ENCODE peak calls at places on chromosomes 4 and X, in seven cellular contexts. One of them, this sample, is unnamed.

GRCh38 chrX:21738950-21739287 is 19.0 kb downstream of the SMPX start:
- DNase-seq in head of caudate nucleus: no peak
- DNase-seq in AG09309: no peak
- DNase-seq in LoVo: no peak
- DNase-seq in AG08396: no peak
- DNase-seq in ascending aorta: no peak
- DNase-seq in activated CD4-positive, CD25-positive, alpha-beta regulatory T cell: no peak
- DNase-seq in this sample: no peak

GRCh38 chr4:26206981-26207380 is 113.8 kb upstream of the RBPJ start:
- DNase-seq in AG09309: no peak
- DNase-seq in LoVo: no peak
- DNase-seq in activated CD4-positive, CD25-positive, alpha-beta regulatory T cell: no peak
- DNase-seq in head of caudate nucleus: no peak
- DNase-seq in ascending aorta: no peak
- DNase-seq in AG08396: no peak
- DNase-seq in this sample: no peak

GRCh38 chr4:57679969-57680368 is 569.8 kb upstream of the IGFBP7 start:
- DNase-seq in LoVo: no peak
- DNase-seq in AG09309: no peak
- DNase-seq in head of caudate nucleus: no peak
- DNase-seq in AG08396: no peak
- DNase-seq in ascending aorta: no peak
- DNase-seq in activated CD4-positive, CD25-positive, alpha-beta regulatory T cell: no peak
- DNase-seq in this sample: no peak

GRCh38 chrX:5051831-5052491 is 1176.7 kb downstream of the NLGN4X start:
- DNase-seq in activated CD4-positive, CD25-positive, alpha-beta regulatory T cell: no peak
- DNase-seq in AG09309: no peak
- DNase-seq in ascending aorta: peak; percentile 93
- DNase-seq in AG08396: peak; percentile 0
- DNase-seq in LoVo: peak; percentile 23
- DNase-seq in head of caudate nucleus: peak; percentile 10
- DNase-seq in this sample: no peak

GRCh38 chr4:83364312-83364711 is 29.7 kb upstream of the HPSE start:
- DNase-seq in activated CD4-positive, CD25-positive, alpha-beta regulatory T cell: no peak
- DNase-seq in AG09309: no peak
- DNase-seq in ascending aorta: no peak
- DNase-seq in head of caudate nucleus: no peak
- DNase-seq in AG08396: no peak
- DNase-seq in LoVo: no peak
- DNase-seq in this sample: no peak

GRCh38 chr4:120616-121015 is 3.7 kb upstream of the ZNF718 start:
- DNase-seq in AG08396: no peak
- DNase-seq in AG09309: no peak
- DNase-seq in ascending aorta: no peak
- DNase-seq in head of caudate nucleus: no peak
- DNase-seq in activated CD4-positive, CD25-positive, alpha-beta regulatory T cell: no peak
- DNase-seq in LoVo: no peak
- DNase-seq in this sample: no peak

GRCh38 chr4:25096553-25097443 is 63.5 kb downstream of the SEPSECS start:
- DNase-seq in AG09309: no peak
- DNase-seq in LoVo: no peak
- DNase-seq in activated CD4-positive, CD25-positive, alpha-beta regulatory T cell: no peak
- DNase-seq in AG08396: no peak
- DNase-seq in ascending aorta: no peak
- DNase-seq in head of caudate nucleus: no peak
- DNase-seq in this sample: no peak

GRCh38 chr4:95446204-95446603 is 102.6 kb downstream of the UNC5C start:
- DNase-seq in ascending aorta: no peak
- DNase-seq in head of caudate nucleus: no peak
- DNase-seq in activated CD4-positive, CD25-positive, alpha-beta regulatory T cell: no peak
- DNase-seq in AG09309: no peak
- DNase-seq in LoVo: no peak
- DNase-seq in AG08396: no peak
- DNase-seq in this sample: no peak

GRCh38 chrX:71660562-71661416 is 6.6 kb upstream of the LOC101059915 start:
- DNase-seq in AG09309: no peak
- DNase-seq in LoVo: no peak
- DNase-seq in activated CD4-positive, CD25-positive, alpha-beta regulatory T cell: no peak
- DNase-seq in ascending aorta: no peak
- DNase-seq in head of caudate nucleus: no peak
- DNase-seq in AG08396: no peak
- DNase-seq in this sample: no peak

GRCh38 chr4:13430834-13431568 is 53.1 kb downstream of the RAB28 start:
- DNase-seq in AG09309: no peak
- DNase-seq in AG08396: no peak
- DNase-seq in activated CD4-positive, CD25-positive, alpha-beta regulatory T cell: no peak
- DNase-seq in LoVo: no peak
- DNase-seq in head of caudate nucleus: no peak
- DNase-seq in ascending aorta: no peak
- DNase-seq in this sample: no peak

GRCh38 chrX:5176766-5177165 is 1051.9 kb downstream of the NLGN4X start:
- DNase-seq in LoVo: no peak
- DNase-seq in activated CD4-positive, CD25-positive, alpha-beta regulatory T cell: no peak
- DNase-seq in AG08396: no peak
- DNase-seq in AG09309: no peak
- DNase-seq in ascending aorta: no peak
- DNase-seq in head of caudate nucleus: no peak
- DNase-seq in this sample: no peak

GRCh38 chrX:129726307-129727111 is 12.3 kb upstream of the XPNPEP2 start:
- DNase-seq in ascending aorta: peak; percentile 75
- DNase-seq in head of caudate nucleus: peak; percentile 76
- DNase-seq in AG09309: no peak
- DNase-seq in activated CD4-positive, CD25-positive, alpha-beta regulatory T cell: no peak
- DNase-seq in LoVo: peak; percentile 31
- DNase-seq in AG08396: peak; percentile 68
- DNase-seq in this sample: no peak

GRCh38 chr4:24278693-24279092 is 305.7 kb downstream of the DHX15 start:
- DNase-seq in AG08396: no peak
- DNase-seq in AG09309: no peak
- DNase-seq in activated CD4-positive, CD25-positive, alpha-beta regulatory T cell: no peak
- DNase-seq in ascending aorta: no peak
- DNase-seq in LoVo: no peak
- DNase-seq in head of caudate nucleus: no peak
- DNase-seq in this sample: no peak

GRCh38 chr4:31045151-31045550 is 325.0 kb downstream of the PCDH7 start:
- DNase-seq in AG08396: no peak
- DNase-seq in ascending aorta: no peak
- DNase-seq in LoVo: no peak
- DNase-seq in head of caudate nucleus: no peak
- DNase-seq in AG09309: no peak
- DNase-seq in activated CD4-positive, CD25-positive, alpha-beta regulatory T cell: no peak
- DNase-seq in this sample: no peak

GRCh38 chr4:19386786-19387185 is 864.9 kb upstream of the SLIT2 start:
- DNase-seq in ascending aorta: no peak
- DNase-seq in AG08396: no peak
- DNase-seq in AG09309: no peak
- DNase-seq in head of caudate nucleus: no peak
- DNase-seq in LoVo: no peak
- DNase-seq in activated CD4-positive, CD25-positive, alpha-beta regulatory T cell: no peak
- DNase-seq in this sample: no peak